ENCODE peak calls at places on chromosome 19, in eight cellular contexts. B is OCI-LY7, E is neural progenitor cell, W is HCT116, X is PC-3, H is GM23338, V is hepatocyte, C is SK-N-SH. J is an unnamed sample.

GRCh38 chr19:23867895-23868294 is 46.8 kb upstream of the ZNF726 start:
- DNase-seq in E (no peak), C (peak), B (no peak), X (peak), H (peak), W (no peak), V (no peak), J (no peak)

GRCh38 chr19:23561341-23561740 is 125.7 kb downstream of the ZNF675 start:
- DNase-seq in E (no peak), W (no peak), X (peak), C (no peak), B (no peak), H (no peak), V (no peak), J (no peak)

GRCh38 chr19:50909240-50910070 is 1.7 kb downstream of the KLK4 start:
- DNase-seq in E (peak), C (peak), H (peak), X (peak), B (peak), W (peak), V (peak), J (no peak)

GRCh38 chr19:49555600-49556411 is 24.6 kb downstream of the NOSIP start:
- DNase-seq in V (peak), X (peak), B (peak), H (peak), E (peak), C (peak), W (peak), J (no peak)

GRCh38 chr19:34851277-34851804 is 75.4 kb upstream of the ZNF30 start:
- DNase-seq in C (no peak), B (peak), H (peak), X (peak), E (no peak), W (peak), V (peak), J (peak)

GRCh38 chr19:41795031-41795461 is 1.3 kb upstream of the CEACAM3 start:
- DNase-seq in V (peak), H (peak), W (peak), C (peak), B (peak), X (peak), E (peak), J (peak)

GRCh38 chr19:18414504-18415176 is 4.6 kb upstream of the SSBP4 start:
- DNase-seq in X (no peak), V (no peak), H (peak), W (no peak), B (no peak), C (no peak), E (peak), J (no peak)

GRCh38 chr19:50556236-50557008 is 11.8 kb downstream of the LRRC4B start:
- DNase-seq in H (peak), C (peak), E (peak), B (peak), V (peak), W (peak), X (peak), J (peak)

GRCh38 chr19:16457195-16457953 is 14.4 kb downstream of the EPS15L1 start:
- DNase-seq in H (peak), V (no peak), E (peak), C (peak), B (no peak), X (peak), W (no peak), J (no peak)

DNA sequence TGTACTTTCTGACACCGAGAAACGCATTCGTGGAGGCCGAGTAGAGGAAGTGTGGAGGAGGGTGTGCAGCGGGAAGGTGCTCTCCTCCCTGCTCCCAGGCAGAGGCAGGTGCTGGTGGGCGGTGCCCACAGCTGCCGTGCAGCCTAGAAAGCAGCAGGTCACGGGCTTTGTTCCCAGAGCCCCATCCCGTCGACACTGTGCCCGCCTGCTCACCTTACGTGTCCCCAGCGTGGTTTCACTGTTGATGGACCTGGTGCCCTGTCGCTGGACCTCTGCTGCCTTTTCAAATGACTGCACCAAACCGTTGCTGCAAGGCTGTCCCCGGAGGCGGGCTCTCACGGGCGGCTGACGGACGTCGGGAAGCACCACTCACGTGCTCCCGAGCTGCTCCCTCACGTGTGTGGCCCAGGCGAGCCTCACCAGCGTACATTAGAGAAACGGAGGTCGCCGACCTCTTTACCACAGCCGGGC is 20.8 kb downstream of the PLEKHJ1 start:
- DNase-seq in V (no peak), C (no peak), W (no peak), H (peak), B (no peak), X (no peak), E (peak), J (no peak)
- TF ChIP-seq EZH2phosphoT487 in V (no peak), C (no peak), W (no peak), H (no peak), B (no peak), X (no peak), E (no peak), J (no peak)

GRCh38 chr19:11873762-11874161 is 13.8 kb upstream of the ZNF69 start:
- DNase-seq in B (no peak), V (no peak), W (no peak), C (no peak), X (no peak), H (no peak), E (no peak), J (no peak)

GRCh38 chr19:11872624-11873023 is 15.0 kb upstream of the ZNF69 start:
- DNase-seq in E (no peak), W (no peak), B (no peak), V (no peak), C (no peak), H (no peak), X (no peak), J (no peak)

DNA sequence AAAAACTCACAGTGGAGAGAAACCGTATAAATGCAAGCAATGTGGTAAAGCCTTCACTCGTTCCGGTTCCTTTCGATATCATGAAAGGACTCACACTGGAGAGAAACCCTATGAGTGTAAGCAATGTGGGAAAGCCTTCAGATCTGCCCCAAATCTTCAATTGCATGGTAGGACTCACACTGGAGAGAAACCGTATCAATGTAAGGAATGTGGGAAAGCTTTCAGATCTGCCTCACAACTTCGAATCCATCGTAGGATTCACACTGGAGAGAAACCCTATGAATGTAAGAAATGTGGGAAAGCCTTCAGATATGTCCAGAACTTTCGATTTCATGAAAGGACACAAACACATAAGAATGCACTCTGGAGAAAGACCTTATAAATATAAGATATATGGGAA is 19.4 kb upstream of the ZNF69 start:
- DNase-seq in H (no peak), C (no peak), X (no peak), E (no peak), W (no peak), B (no peak), V (no peak), J (no peak)
- H3K4me3 ChIP-seq in H (no peak), C (no peak), X (no peak), E (no peak), W (no peak), B (no peak), V (no peak), J (no peak)

DNA sequence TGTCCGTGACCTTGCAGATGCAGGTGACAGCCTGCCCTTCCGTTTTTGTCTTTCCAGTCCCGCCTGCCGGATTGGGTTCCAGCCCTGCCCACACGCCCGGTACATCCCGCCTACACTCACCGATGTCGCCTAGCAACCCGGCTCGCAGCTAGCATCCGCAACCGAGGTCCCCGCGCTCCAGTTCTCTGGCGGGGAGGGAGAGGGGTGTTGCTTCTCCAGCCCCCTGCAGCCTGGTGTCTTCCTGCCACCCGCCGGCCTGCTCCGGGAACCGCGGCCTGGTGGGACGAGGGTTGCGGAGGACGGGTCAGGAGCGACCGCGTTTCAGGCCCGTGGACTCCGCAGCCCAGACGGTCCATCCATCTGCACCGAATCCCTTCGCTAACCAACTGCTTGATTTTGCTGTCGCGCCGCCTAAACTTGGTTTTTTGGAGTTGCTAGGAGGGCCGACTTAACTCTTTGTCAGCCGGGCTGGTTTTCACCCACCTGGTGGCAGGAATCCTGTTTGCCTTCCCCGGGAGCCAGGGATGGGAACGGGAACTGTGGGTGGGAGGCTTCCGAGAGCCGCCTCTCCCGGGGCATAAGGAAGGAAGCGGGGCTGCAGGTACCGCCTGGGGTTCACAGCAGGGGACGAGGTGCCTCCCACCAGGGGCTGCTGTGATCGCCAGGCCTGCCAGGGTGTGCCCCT is 15.4 kb upstream of the MATK start:
- DNase-seq in E (peak), V (no peak), C (peak), X (peak), B (no peak), W (no peak), H (peak), J (no peak)
- TF ChIP-seq CTCF in E (peak), V (peak), C (peak), X (no peak), B (no peak), W (no peak), H (peak), J (no peak)

GRCh38 chr19:1243768-1244692 is 2.5 kb downstream of the ATP5F1D start:
- DNase-seq in X (peak), H (peak), C (peak), E (peak), W (no peak), B (peak), V (peak), J (peak)
- TF ChIP-seq EZH2phosphoT487 in X (no peak), H (no peak), C (no peak), E (no peak), W (no peak), B (no peak), V (no peak), J (no peak)

DNA sequence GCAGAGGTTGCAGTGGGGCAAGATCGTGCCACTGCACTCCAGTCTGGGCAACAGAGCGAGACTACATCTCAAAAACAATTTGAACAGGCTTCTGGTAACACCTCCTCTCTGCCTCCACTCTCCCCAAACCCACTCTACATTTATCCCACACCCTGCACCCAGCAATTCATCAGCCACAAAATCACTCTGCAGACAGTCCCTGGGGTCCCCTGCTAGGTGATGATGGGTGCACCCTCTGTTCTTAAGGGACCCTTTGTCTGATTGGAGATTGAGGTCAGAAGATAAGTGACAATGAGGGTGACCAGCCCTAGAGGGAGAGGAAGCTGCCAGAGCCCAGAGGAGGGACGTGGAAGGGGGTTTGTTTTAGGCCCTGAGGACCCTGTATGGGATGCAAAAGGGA is 2.2 kb downstream of the BCL3 start:
- DNase-seq in W (no peak), X (no peak), H (no peak), B (peak), V (no peak), C (no peak), E (no peak), J (no peak)
- H3K4me3 ChIP-seq in W (no peak), X (peak), H (no peak), B (peak), V (no peak), C (no peak), E (no peak), J (no peak)

DNA sequence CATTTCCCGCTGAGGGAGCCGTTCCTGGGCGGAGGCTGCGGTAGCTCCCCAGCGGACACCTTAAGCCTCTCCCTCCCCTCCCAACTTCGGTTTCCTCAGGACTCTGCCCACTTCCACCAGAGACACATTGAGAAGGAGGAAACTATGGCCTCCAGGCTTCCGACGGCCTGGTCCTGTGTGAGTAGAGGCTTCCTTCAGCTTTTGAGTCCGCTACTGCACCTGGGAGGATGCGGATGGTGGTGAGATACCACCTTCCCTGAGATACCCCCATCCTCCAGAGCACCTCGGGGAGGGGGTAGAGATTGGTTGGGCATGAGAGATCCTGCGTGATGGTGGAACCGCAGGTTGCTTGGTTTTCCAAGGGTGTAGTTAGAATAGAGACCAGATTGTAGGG is 958 bp downstream of the ZNF274 start:
- DNase-seq in X (no peak), H (no peak), E (no peak), C (no peak), V (no peak), W (no peak), B (no peak), J (no peak)
- TF ChIP-seq CTCF in X (no peak), H (no peak), E (no peak), C (no peak), V (no peak), W (no peak), B (no peak), J (no peak)

DNA sequence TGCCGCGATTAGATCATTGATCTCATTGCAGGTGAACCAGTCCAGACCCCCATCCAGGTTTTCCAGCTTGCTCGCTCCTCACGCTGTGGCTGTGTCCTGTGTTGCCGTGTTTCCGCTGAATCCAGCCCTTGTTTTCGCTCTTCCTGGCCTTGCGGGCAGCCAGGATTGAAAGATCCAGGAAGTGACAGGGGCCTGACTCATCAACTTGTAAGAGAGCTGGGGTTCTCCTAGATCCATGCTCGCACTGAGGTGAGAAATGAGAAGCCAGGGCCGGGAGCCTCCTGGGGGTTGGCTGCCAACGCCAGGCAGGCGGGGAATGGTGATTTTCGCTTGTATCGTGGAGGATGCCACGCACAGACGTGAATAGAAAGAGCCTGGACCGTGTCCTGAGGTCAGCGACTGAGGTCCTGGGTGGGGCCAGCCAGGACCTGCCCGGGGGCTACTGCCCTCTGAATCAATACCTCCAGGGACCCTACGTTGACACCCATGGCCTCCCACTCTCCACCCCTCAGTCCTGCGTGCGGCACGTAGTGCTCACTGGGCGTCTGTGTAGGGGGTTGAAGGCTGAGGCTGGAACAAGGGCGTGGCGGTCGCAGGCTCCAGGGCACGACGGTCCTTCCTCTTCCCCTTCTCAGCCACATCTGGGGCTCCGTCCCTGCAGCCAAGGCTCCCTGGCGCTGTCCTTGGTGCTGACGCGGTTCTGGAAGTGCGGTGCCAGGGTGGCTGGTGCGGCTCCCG is 7.3 kb upstream of the PTPRH start:
- DNase-seq in V (peak), E (peak), W (peak), X (peak), B (peak), C (peak), H (peak), J (no peak)
- TF ChIP-seq EZH2phosphoT487 in V (no peak), E (no peak), W (no peak), X (no peak), B (no peak), C (no peak), H (no peak), J (no peak)

GRCh38 chr19:29843180-29844051 is 31.6 kb downstream of the CCNE1 start:
- DNase-seq in C (no peak), V (peak), X (no peak), W (no peak), B (no peak), E (peak), H (peak), J (no peak)
- H3K4me3 ChIP-seq in C (no peak), V (no peak), X (no peak), W (no peak), B (no peak), E (peak), H (peak), J (peak)

GRCh38 chr19:55158423-55158822 is 891 bp upstream of the TNNI3 start:
- DNase-seq in H (no peak), B (no peak), X (no peak), E (no peak), W (no peak), V (no peak), C (no peak), J (no peak)

GRCh38 chr19:55160986-55161365 is 3.4 kb upstream of the TNNI3 start:
- DNase-seq in V (no peak), H (no peak), B (no peak), C (no peak), E (no peak), W (no peak), X (no peak), J (no peak)

GRCh38 chr19:55160128-55160985 is 2.8 kb upstream of the TNNI3 start:
- DNase-seq in W (peak), V (peak), X (peak), H (peak), B (peak), C (peak), E (peak), J (peak)

GRCh38 chr19:55158848-55159793 is 1.6 kb upstream of the TNNI3 start:
- DNase-seq in H (no peak), B (no peak), V (no peak), W (no peak), C (no peak), X (peak), E (no peak), J (no peak)

DNA sequence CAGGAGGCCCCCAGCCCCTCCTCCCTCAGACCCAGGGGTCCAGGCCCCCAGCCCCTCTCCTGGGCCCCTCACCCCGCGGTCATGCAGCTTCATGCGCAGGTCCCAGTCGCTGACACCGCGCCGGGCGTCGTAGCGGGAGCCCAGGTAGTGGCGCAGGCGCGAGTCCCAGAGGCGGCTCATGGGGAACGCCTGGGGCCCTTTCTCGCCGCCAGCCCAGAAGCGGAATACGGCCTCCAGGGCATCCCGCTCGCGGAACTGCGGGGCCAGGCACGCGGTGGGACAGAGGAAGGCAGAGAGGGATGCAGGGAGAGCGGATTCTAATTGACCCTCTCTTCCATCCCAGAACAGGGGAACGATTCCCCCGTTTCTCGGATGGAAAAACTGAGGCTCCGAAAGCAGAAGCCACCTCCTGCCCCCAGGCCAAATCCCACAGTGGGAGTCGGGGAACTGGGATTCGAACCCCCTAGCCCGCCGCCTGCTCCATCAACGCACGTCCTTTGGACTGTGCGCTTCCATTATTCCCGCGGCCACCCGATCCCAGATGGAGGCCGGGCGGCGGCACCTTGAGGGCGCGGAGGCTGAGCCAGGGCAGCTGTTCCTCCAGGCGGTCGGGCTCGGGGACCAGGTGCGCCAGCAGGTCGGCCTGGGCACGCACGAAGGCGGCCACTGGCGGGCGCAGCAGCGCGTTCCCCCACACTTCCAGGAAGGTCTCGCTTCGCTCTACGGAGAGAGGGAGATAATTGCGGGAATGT is 4.2 kb upstream of the TNNI3 start:
- DNase-seq in X (no peak), B (no peak), C (no peak), V (no peak), H (peak), E (no peak), W (no peak), J (no peak)
- TF ChIP-seq CTCF in X (no peak), B (no peak), C (no peak), V (no peak), H (no peak), E (no peak), W (no peak), J (no peak)

GRCh38 chr19:1917926-1918325 is 12.7 kb downstream of the ADAT3 start:
- DNase-seq in W (no peak), C (no peak), V (no peak), E (no peak), H (no peak), X (no peak), B (no peak), J (no peak)
- TF ChIP-seq EZH2phosphoT487 in W (no peak), C (no peak), V (no peak), E (no peak), H (no peak), X (no peak), B (no peak), J (no peak)

J was measured in MM.1S.